ENCODE peak calls at places on chromosomes 12 and 14, in ten cellular contexts. One of them, this sample, is unnamed.

GRCh38 chr12:47838286-47838931 is 18.7 kb upstream of the HDAC7 start:
- DNase-seq in pancreas: no peak
- DNase-seq in cardiac fibroblast: peak; percentile 60
- DNase-seq in trophoblast cell: peak; percentile 26
- DNase-seq in midbrain: peak; percentile 63
- DNase-seq in brain microvascular endothelial cell: peak; percentile 18
- DNase-seq in cerebellar cortex: peak; percentile 36
- DNase-seq in iris pigment epithelial cell: no peak
- DNase-seq in thyroid gland: peak; percentile 39
- DNase-seq in activated CD4-positive, CD25-positive, alpha-beta regulatory T cell: no peak
- DNase-seq in this sample: peak; percentile 74

GRCh38 chr14:27390130-27390529 is 792.3 kb upstream of the NOVA1 start:
- DNase-seq in pancreas: no peak
- DNase-seq in cardiac fibroblast: peak; percentile 1
- DNase-seq in trophoblast cell: no peak
- DNase-seq in midbrain: no peak
- DNase-seq in brain microvascular endothelial cell: no peak
- DNase-seq in cerebellar cortex: no peak
- DNase-seq in iris pigment epithelial cell: no peak
- DNase-seq in thyroid gland: no peak
- DNase-seq in activated CD4-positive, CD25-positive, alpha-beta regulatory T cell: no peak
- DNase-seq in this sample: no peak

GRCh38 chr14:91862417-91862816 is 4.9 kb downstream of the TC2N start:
- DNase-seq in pancreas: no peak
- DNase-seq in cardiac fibroblast: no peak
- DNase-seq in trophoblast cell: no peak
- DNase-seq in midbrain: no peak
- DNase-seq in brain microvascular endothelial cell: no peak
- DNase-seq in cerebellar cortex: no peak
- DNase-seq in iris pigment epithelial cell: no peak
- DNase-seq in thyroid gland: no peak
- DNase-seq in activated CD4-positive, CD25-positive, alpha-beta regulatory T cell: no peak
- DNase-seq in this sample: no peak

GRCh38 chr12:13304924-13305323 is 108.4 kb downstream of the EMP1 start:
- DNase-seq in pancreas: no peak
- DNase-seq in cardiac fibroblast: peak; percentile 2
- DNase-seq in trophoblast cell: no peak
- DNase-seq in midbrain: no peak
- DNase-seq in brain microvascular endothelial cell: no peak
- DNase-seq in cerebellar cortex: no peak
- DNase-seq in iris pigment epithelial cell: no peak
- DNase-seq in thyroid gland: no peak
- DNase-seq in activated CD4-positive, CD25-positive, alpha-beta regulatory T cell: no peak
- DNase-seq in this sample: no peak

GRCh38 chr12:124490584-124491305 is 76.7 kb downstream of the NCOR2 start:
- DNase-seq in pancreas: peak; percentile 93
- DNase-seq in cardiac fibroblast: no peak
- DNase-seq in trophoblast cell: peak; percentile 100
- DNase-seq in midbrain: peak; percentile 50
- DNase-seq in brain microvascular endothelial cell: no peak
- DNase-seq in cerebellar cortex: peak; percentile 93
- DNase-seq in iris pigment epithelial cell: no peak
- DNase-seq in thyroid gland: peak; percentile 75
- DNase-seq in activated CD4-positive, CD25-positive, alpha-beta regulatory T cell: no peak
- DNase-seq in this sample: no peak

GRCh38 chr12:88753074-88753473 is 172.8 kb upstream of the KITLG start:
- DNase-seq in pancreas: no peak
- DNase-seq in cardiac fibroblast: peak; percentile 40
- DNase-seq in trophoblast cell: peak; percentile 50
- DNase-seq in midbrain: no peak
- DNase-seq in brain microvascular endothelial cell: peak; percentile 36
- DNase-seq in cerebellar cortex: no peak
- DNase-seq in iris pigment epithelial cell: peak; percentile 73
- DNase-seq in thyroid gland: no peak
- DNase-seq in activated CD4-positive, CD25-positive, alpha-beta regulatory T cell: no peak
- DNase-seq in this sample: peak; percentile 33

GRCh38 chr14:59918824-59919581 is 941 bp upstream of the LRRC9 start:
- DNase-seq in pancreas: no peak
- DNase-seq in cardiac fibroblast: peak; percentile 57
- DNase-seq in trophoblast cell: peak; percentile 67
- DNase-seq in midbrain: peak; percentile 51
- DNase-seq in brain microvascular endothelial cell: peak; percentile 36
- DNase-seq in cerebellar cortex: peak; percentile 77
- DNase-seq in iris pigment epithelial cell: peak; percentile 53
- DNase-seq in thyroid gland: peak; percentile 33
- DNase-seq in activated CD4-positive, CD25-positive, alpha-beta regulatory T cell: no peak
- DNase-seq in this sample: peak; percentile 46

GRCh38 chr14:84891414-84891813 is 638.5 kb upstream of the FLRT2 start:
- DNase-seq in pancreas: no peak
- DNase-seq in cardiac fibroblast: no peak
- DNase-seq in trophoblast cell: no peak
- DNase-seq in midbrain: no peak
- DNase-seq in brain microvascular endothelial cell: no peak
- DNase-seq in cerebellar cortex: no peak
- DNase-seq in iris pigment epithelial cell: no peak
- DNase-seq in thyroid gland: no peak
- DNase-seq in activated CD4-positive, CD25-positive, alpha-beta regulatory T cell: no peak
- DNase-seq in this sample: no peak

GRCh38 chr12:2092890-2093289 is 40.1 kb downstream of the CACNA1C start:
- DNase-seq in pancreas: no peak
- DNase-seq in cardiac fibroblast: peak; percentile 23
- DNase-seq in trophoblast cell: peak; percentile 24
- DNase-seq in midbrain: no peak
- DNase-seq in brain microvascular endothelial cell: no peak
- DNase-seq in cerebellar cortex: no peak
- DNase-seq in iris pigment epithelial cell: no peak
- DNase-seq in thyroid gland: no peak
- DNase-seq in activated CD4-positive, CD25-positive, alpha-beta regulatory T cell: no peak
- DNase-seq in this sample: peak; percentile 74

GRCh38 chr14:77296155-77296554 is 24.5 kb downstream of the POMT2 start:
- DNase-seq in pancreas: no peak
- DNase-seq in cardiac fibroblast: no peak
- DNase-seq in trophoblast cell: no peak
- DNase-seq in midbrain: no peak
- DNase-seq in brain microvascular endothelial cell: no peak
- DNase-seq in cerebellar cortex: no peak
- DNase-seq in iris pigment epithelial cell: no peak
- DNase-seq in thyroid gland: no peak
- DNase-seq in activated CD4-positive, CD25-positive, alpha-beta regulatory T cell: no peak
- DNase-seq in this sample: no peak

GRCh38 chr14:88481794-88482193 is 73.0 kb downstream of the PTPN21 start:
- DNase-seq in pancreas: no peak
- DNase-seq in cardiac fibroblast: no peak
- DNase-seq in trophoblast cell: peak; percentile 67
- DNase-seq in midbrain: no peak
- DNase-seq in brain microvascular endothelial cell: no peak
- DNase-seq in cerebellar cortex: no peak
- DNase-seq in iris pigment epithelial cell: peak; percentile 31
- DNase-seq in thyroid gland: peak; percentile 86
- DNase-seq in activated CD4-positive, CD25-positive, alpha-beta regulatory T cell: no peak
- DNase-seq in this sample: no peak

GRCh38 chr12:6607751-6608591 is 792 bp upstream of the CHD4 start:
- DNase-seq in pancreas: peak; percentile 80
- DNase-seq in cardiac fibroblast: peak; percentile 75
- DNase-seq in trophoblast cell: peak; percentile 92
- DNase-seq in midbrain: peak; percentile 85
- DNase-seq in brain microvascular endothelial cell: peak; percentile 40
- DNase-seq in cerebellar cortex: peak; percentile 92
- DNase-seq in iris pigment epithelial cell: no peak
- DNase-seq in thyroid gland: peak; percentile 74
- DNase-seq in activated CD4-positive, CD25-positive, alpha-beta regulatory T cell: no peak
- DNase-seq in this sample: peak; percentile 44

GRCh38 chr14:75292016-75292646 is 13.5 kb downstream of the FOS start:
- DNase-seq in pancreas: no peak
- DNase-seq in cardiac fibroblast: no peak
- DNase-seq in trophoblast cell: no peak
- DNase-seq in midbrain: no peak
- DNase-seq in brain microvascular endothelial cell: no peak
- DNase-seq in cerebellar cortex: no peak
- DNase-seq in iris pigment epithelial cell: no peak
- DNase-seq in thyroid gland: no peak
- DNase-seq in activated CD4-positive, CD25-positive, alpha-beta regulatory T cell: no peak
- DNase-seq in this sample: no peak

GRCh38 chr12:123427036-123427769 is 9.3 kb downstream of the RILPL2 start:
- DNase-seq in pancreas: no peak
- DNase-seq in cardiac fibroblast: no peak
- DNase-seq in trophoblast cell: no peak
- DNase-seq in midbrain: no peak
- DNase-seq in brain microvascular endothelial cell: no peak
- DNase-seq in cerebellar cortex: no peak
- DNase-seq in iris pigment epithelial cell: no peak
- DNase-seq in thyroid gland: no peak
- DNase-seq in activated CD4-positive, CD25-positive, alpha-beta regulatory T cell: no peak
- DNase-seq in this sample: no peak

GRCh38 chr12:39224971-39225370 is 217.9 kb downstream of the KIF21A start:
- DNase-seq in pancreas: no peak
- DNase-seq in cardiac fibroblast: no peak
- DNase-seq in trophoblast cell: no peak
- DNase-seq in midbrain: no peak
- DNase-seq in brain microvascular endothelial cell: no peak
- DNase-seq in cerebellar cortex: no peak
- DNase-seq in iris pigment epithelial cell: no peak
- DNase-seq in thyroid gland: no peak
- DNase-seq in activated CD4-positive, CD25-positive, alpha-beta regulatory T cell: no peak
- DNase-seq in this sample: no peak

GRCh38 chr12:125161712-125162023 is 96.4 kb downstream of the AACS start:
- DNase-seq in pancreas: no peak
- DNase-seq in cardiac fibroblast: no peak
- DNase-seq in trophoblast cell: no peak
- DNase-seq in midbrain: no peak
- DNase-seq in brain microvascular endothelial cell: no peak
- DNase-seq in cerebellar cortex: peak; percentile 74
- DNase-seq in iris pigment epithelial cell: no peak
- DNase-seq in thyroid gland: no peak
- DNase-seq in activated CD4-positive, CD25-positive, alpha-beta regulatory T cell: no peak
- DNase-seq in this sample: no peak

GRCh38 chr14:61530896-61531295 is 164.4 kb upstream of the HIF1A start:
- DNase-seq in pancreas: no peak
- DNase-seq in cardiac fibroblast: no peak
- DNase-seq in trophoblast cell: no peak
- DNase-seq in midbrain: no peak
- DNase-seq in brain microvascular endothelial cell: no peak
- DNase-seq in cerebellar cortex: no peak
- DNase-seq in iris pigment epithelial cell: no peak
- DNase-seq in thyroid gland: no peak
- DNase-seq in activated CD4-positive, CD25-positive, alpha-beta regulatory T cell: no peak
- DNase-seq in this sample: no peak